ENCODE peak calls at places on chromosomes 5 and 9, in five cellular contexts. G, P, E, O and U are unnamed samples.

GRCh38 chr5:158590936-158591863 is 508.5 kb downstream of the EBF1 start:
- DNase-seq in G (peak), P (no peak), E (no peak), O (peak), U (peak)

GRCh38 chr5:107468286-107468685 is 202.5 kb downstream of the EFNA5 start:
- DNase-seq in G (no peak), P (no peak), E (no peak), O (no peak), U (no peak)

GRCh38 chr5:155008669-155009068 is 4.9 kb upstream of the KIF4B start:
- DNase-seq in G (no peak), P (no peak), E (no peak), O (peak), U (no peak)

GRCh38 chr5:43699910-43700309 is 96.9 kb downstream of the NNT start:
- DNase-seq in G (no peak), P (no peak), E (no peak), O (no peak), U (no peak)

GRCh38 chr5:91849069-91849468 is 466.0 kb upstream of the ARRDC3 start:
- DNase-seq in G (no peak), P (peak), E (no peak), O (no peak), U (peak)

GRCh38 chr5:79984363-79984762 is 6.7 kb downstream of the MTX3 start:
- DNase-seq in G (no peak), P (no peak), E (no peak), O (no peak), U (no peak)

GRCh38 chr9:21552244-21552825 is 70.2 kb upstream of the IFNE start:
- DNase-seq in G (no peak), P (no peak), E (no peak), O (no peak), U (no peak)

GRCh38 chr5:72246954-72247442 is 73.0 kb downstream of the MRPS27 start:
- DNase-seq in G (no peak), P (no peak), E (peak), O (no peak), U (peak)

GRCh38 chr5:151718168-151718567 is 31.5 kb upstream of the SPARC start:
- DNase-seq in G (no peak), P (no peak), E (peak), O (peak), U (peak)

GRCh38 chr9:91495450-91495849 is 71.8 kb upstream of the NFIL3 start:
- DNase-seq in G (no peak), P (no peak), E (peak), O (peak), U (peak)

GRCh38 chr5:15757103-15757502 is 257.1 kb downstream of the FBXL7 start:
- DNase-seq in G (no peak), P (no peak), E (peak), O (peak), U (peak)

GRCh38 chr9:4538107-4538506 is 47.8 kb downstream of the SLC1A1 start:
- DNase-seq in G (no peak), P (no peak), E (no peak), O (no peak), U (no peak)

GRCh38 chr5:177358333-177358939 is 712 bp downstream of the RGS14 start:
- DNase-seq in G (no peak), P (no peak), E (no peak), O (no peak), U (no peak)

GRCh38 chr5:122924203-122924602 is 78.8 kb downstream of the SNX24 start:
- DNase-seq in G (no peak), P (no peak), E (peak), O (no peak), U (peak)

GRCh38 chr5:131899686-131900085 is 45.8 kb downstream of the MEIKIN start:
- DNase-seq in G (no peak), P (no peak), E (peak), O (no peak), U (peak)

GRCh38 chr9:6620796-6621195 is 24.7 kb downstream of the GLDC start:
- DNase-seq in G (no peak), P (no peak), E (no peak), O (no peak), U (no peak)

GRCh38 chr5:15425802-15426201 is 74.2 kb upstream of the FBXL7 start:
- DNase-seq in G (no peak), P (no peak), E (no peak), O (no peak), U (no peak)

GRCh38 chr5:159913048-159913447 is 3.2 kb upstream of the ADRA1B start:
- DNase-seq in G (no peak), P (no peak), E (peak), O (peak), U (peak)

GRCh38 chr9:1042466-1042865 is 7.7 kb upstream of the DMRT2 start:
- DNase-seq in G (peak), P (no peak), E (no peak), O (no peak), U (no peak)

GRCh38 chr5:82276800-82277612 is 1.1 kb downstream of the RPS23 start:
- DNase-seq in G (no peak), P (no peak), E (no peak), O (no peak), U (no peak)
- H3K4me3 ChIP-seq in G (peak), P (peak), E (peak), O (peak), U (peak)

DNA sequence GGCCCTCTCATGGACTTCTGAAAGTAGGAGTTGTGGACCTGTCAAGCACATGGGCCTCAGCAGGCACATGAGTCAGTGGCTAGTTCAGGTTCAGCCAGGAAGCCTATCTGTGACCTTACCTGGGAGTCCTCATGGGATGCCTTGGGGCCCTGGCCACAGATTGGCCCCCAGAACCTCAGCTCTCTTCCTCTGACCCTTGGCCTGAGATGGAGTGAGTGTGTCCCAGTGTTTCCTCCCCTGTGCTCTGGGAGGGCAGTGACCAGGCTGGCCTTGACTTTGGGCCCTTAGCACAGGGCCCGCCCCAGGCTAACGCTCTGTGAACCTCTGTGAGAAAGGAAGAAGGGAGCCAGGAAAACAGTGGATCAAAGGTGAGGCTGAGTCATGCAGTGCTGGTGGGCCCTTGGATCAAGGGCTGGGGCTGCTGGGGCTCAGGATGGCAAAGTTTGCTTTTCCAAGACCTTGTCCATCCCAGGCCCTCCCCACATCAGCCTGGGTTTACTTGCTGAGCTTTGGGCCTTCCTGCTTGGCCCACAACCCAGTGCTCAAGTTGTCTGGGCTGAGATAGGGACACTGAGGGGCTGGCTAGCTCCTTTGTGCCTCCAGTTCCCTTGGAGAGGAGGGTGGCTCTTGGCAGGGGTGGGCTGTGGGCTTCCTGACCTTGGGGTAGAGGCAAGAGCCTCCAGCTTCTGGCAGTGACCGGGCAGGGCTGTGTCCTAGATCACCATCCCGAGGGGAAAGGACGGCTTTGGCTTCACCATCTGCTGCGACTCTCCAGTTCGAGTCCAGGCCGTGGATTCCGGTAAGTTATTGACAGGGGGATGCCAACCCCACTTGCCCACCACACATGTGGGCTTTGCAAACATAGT is 41.4 kb downstream of the RGS3 start:
- DNase-seq in G (no peak), P (no peak), E (no peak), O (peak), U (no peak)
- H4K91ac ChIP-seq in G (no peak), P (no peak), E (peak), O (peak), U (no peak)

GRCh38 chr9:136136127-136136445 is 17.4 kb upstream of the TMEM250 start:
- DNase-seq in G (no peak), P (no peak), E (no peak), O (no peak), U (no peak)

GRCh38 chr9:136135326-136136126 is 16.9 kb upstream of the TMEM250 start:
- DNase-seq in G (no peak), P (no peak), E (no peak), O (no peak), U (no peak)

GRCh38 chr9:136132500-136133050 is 13.9 kb upstream of the TMEM250 start:
- DNase-seq in G (no peak), P (no peak), E (no peak), O (no peak), U (no peak)

GRCh38 chr9:136133191-136133958 is 14.7 kb upstream of the TMEM250 start:
- DNase-seq in G (peak), P (no peak), E (no peak), O (no peak), U (peak)

DNA sequence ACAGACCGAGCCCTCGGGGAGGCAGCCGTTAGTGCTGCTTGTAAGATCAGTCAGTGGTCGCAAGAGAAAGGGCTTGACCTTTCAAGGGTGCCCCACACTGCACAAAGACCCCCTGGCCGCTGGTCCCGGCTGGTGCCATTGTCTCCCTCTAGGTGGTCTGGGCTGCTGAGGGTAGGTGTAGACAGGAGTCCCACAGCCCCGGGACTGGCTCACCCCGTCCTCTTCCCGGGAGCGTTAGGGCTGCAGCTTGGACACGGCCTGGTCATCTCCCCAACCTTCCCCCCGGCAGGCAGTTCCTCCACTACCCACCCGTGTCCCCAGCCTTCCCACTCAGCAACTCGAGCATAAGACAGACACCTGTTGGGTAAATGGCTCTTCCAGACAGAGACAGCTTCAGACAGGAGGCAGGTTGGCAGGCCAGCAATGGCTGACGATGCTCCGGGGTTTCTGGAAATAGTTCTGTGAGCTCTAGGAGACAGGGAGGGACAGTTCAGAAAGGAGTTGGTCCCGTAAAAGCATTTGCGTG is 15.3 kb upstream of the TMEM250 start:
- DNase-seq in G (no peak), P (no peak), E (no peak), O (no peak), U (no peak)
- H3K4me3 ChIP-seq in G (no peak), P (peak), E (no peak), O (no peak), U (no peak)

GRCh38 chr5:6520201-6520600 is 71.5 kb downstream of the UBE2QL1 start:
- DNase-seq in G (no peak), P (no peak), E (no peak), O (no peak), U (no peak)

GRCh38 chr5:6525910-6526309 is 77.3 kb downstream of the UBE2QL1 start:
- DNase-seq in G (peak), P (no peak), E (peak), O (peak), U (no peak)

GRCh38 chr5:6525422-6525821 is 76.8 kb downstream of the UBE2QL1 start:
- DNase-seq in G (no peak), P (no peak), E (no peak), O (no peak), U (no peak)

GRCh38 chr5:6522983-6523382 is 74.3 kb downstream of the UBE2QL1 start:
- DNase-seq in G (no peak), P (no peak), E (no peak), O (no peak), U (no peak)

GRCh38 chr5:6522337-6522736 is 73.7 kb downstream of the UBE2QL1 start:
- DNase-seq in G (no peak), P (no peak), E (no peak), O (no peak), U (no peak)
- H4K91ac ChIP-seq in G (no peak), P (no peak), E (no peak), O (no peak), U (no peak)

GRCh38 chr9:138077126-138077525 is 199.5 kb downstream of the CACNA1B start:
- DNase-seq in G (no peak), P (no peak), E (no peak), O (no peak), U (no peak)

GRCh38 chr9:138075496-138075895 is 197.9 kb downstream of the CACNA1B start:
- DNase-seq in G (no peak), P (no peak), E (no peak), O (no peak), U (no peak)

GRCh38 chr9:138076650-138077009 is 199.0 kb downstream of the CACNA1B start:
- DNase-seq in G (no peak), P (no peak), E (no peak), O (no peak), U (no peak)

GRCh38 chr9:138074516-138074915 is 196.9 kb downstream of the CACNA1B start:
- DNase-seq in G (no peak), P (no peak), E (no peak), O (no peak), U (no peak)

DNA sequence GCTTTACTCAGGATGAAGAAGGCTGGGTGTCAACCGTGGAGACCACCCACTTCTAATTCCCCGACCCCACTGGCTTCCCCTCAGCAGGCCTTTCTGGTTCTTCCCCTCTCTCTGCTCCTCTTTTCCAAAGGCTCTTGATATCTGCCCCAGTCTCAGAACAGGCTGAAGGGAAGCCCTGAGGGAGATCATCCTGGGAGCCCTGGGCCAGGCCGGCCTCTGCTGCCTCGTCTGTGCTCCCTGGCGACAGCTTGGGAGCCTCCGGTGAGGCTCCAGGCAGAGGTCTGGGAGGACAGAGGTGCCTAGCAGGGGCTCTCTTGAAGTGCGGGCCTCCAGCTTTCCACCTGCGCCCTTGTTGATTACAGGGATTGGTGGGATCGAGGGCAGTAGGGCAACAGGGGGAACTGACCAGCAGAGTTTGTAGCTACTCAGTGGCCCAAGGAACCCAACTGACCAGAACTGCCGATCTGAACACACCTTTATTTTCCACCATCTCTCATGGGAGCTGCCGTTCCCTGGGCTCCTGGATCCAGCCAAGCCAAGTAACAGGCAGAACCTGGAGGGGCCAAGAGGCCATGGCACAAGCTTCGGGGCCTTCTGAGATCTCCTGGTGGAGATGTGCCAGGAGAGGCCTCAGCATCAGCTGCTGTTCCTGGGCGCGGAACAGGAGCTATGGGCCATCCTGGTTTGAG is 198.5 kb downstream of the CACNA1B start:
- DNase-seq in G (no peak), P (no peak), E (no peak), O (no peak), U (no peak)
- H3K4me3 ChIP-seq in G (no peak), P (no peak), E (no peak), O (no peak), U (no peak)

DNA sequence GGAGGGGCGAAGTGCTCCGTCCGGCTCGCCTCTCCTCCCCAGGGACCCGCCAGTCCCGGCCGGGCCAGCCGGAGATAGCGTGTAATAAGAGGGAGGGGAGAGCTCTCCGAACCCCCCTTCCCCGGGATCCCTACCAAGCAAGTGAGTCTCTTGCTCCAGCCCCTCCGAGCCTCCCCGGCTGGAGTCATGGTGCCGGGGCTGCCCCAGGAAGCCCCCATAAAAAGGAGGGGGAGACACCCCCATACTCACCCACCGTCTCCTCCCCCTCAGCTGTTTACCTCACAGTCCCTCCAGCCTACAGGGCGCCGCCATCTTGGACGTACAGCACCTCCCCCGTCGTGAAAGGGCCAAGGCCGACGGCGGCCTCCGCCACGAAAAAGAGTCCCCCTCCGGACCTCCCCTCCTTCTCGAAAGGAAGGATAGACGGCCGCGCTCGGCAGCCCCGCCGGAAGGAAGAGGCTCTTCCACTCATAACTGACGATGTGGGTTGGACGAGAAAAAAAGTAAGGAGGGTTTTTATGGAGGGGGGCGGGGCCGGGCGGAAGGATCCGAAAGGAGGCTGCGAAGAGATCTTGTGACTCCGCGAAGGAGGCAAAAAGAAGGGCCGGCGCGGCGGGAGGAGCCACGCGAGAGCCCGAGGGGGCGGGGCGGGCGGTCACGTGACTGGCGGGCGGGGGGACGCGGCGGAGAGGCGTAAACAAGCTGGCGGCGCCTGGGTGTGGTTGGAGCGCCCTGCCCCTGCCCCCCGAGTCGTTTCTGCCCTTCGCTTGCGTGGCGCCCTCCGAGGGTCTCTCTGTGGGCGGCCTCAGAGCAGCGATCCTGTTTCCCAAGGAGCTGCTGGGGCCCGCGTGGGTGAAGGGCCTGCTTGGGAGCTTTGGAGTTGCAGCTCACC is at the start of gene TSC1:
- DNase-seq in G (peak), P (peak), E (peak), O (peak), U (peak)
- H4K91ac ChIP-seq in G (no peak), P (peak), E (peak), O (peak), U (peak)

GRCh38 chr5:41885286-41885685 is 15.1 kb upstream of the OXCT1 start:
- DNase-seq in G (no peak), P (no peak), E (no peak), O (no peak), U (no peak)
- H3K4me3 ChIP-seq in G (no peak), P (no peak), E (no peak), O (no peak), U (no peak)

GRCh38 chr9:15354713-15355112 is 47.7 kb upstream of the TTC39B start:
- DNase-seq in G (no peak), P (no peak), E (no peak), O (no peak), U (peak)

GRCh38 chr9:15352301-15352700 is 45.3 kb upstream of the TTC39B start:
- DNase-seq in G (no peak), P (no peak), E (no peak), O (no peak), U (no peak)

GRCh38 chr9:15357050-15357653 is 50.1 kb upstream of the TTC39B start:
- DNase-seq in G (no peak), P (no peak), E (no peak), O (no peak), U (no peak)

GRCh38 chr9:15355669-15356068 is 48.7 kb upstream of the TTC39B start:
- DNase-seq in G (no peak), P (no peak), E (no peak), O (no peak), U (no peak)

GRCh38 chr9:15353892-15354291 is 46.9 kb upstream of the TTC39B start:
- DNase-seq in G (no peak), P (no peak), E (no peak), O (no peak), U (no peak)
- H4K91ac ChIP-seq in G (no peak), P (no peak), E (no peak), O (no peak), U (no peak)

DNA sequence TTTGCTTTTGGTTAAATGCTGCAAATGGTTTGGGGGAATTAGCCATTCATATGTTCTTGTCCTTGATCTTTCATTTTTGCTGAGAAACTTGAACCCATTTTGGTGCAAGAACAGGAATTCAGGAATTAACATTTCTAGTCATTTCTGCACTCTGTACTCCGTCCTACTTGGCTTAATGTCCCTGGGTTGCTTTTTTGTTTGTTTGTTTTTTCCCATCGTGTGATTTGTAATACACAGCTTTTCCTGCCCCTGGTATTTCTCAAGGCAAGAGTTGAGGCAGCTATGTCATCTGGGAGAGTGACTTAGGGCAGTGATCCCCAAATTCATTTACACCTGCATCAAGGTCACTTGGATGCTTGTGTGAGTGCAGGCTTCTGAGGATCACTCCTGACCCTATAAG is 71.3 kb downstream of the IQGAP2 start:
- DNase-seq in G (no peak), P (no peak), E (no peak), O (no peak), U (no peak)
- H3K4me3 ChIP-seq in G (no peak), P (no peak), E (no peak), O (no peak), U (no peak)